ENCODE peak calls at places on chromosomes 16 and 17, in six cellular contexts. G, S, E, A, I and Y are unnamed samples.
A peak's percentile ranks its signal among the peaks of the same experiment; 100 is the strongest.

GRCh38 chr16:68737046-68737729 is at the start of gene CDH1:
- DNase-seq in G (no peak), I (peak; percentile 23), S (peak; percentile 70), A (peak; percentile 5), E (no peak), Y (no peak)

GRCh38 chr16:11273721-11274324 is 394 bp upstream of the PRM3 start:
- DNase-seq in G (no peak), S (no peak), I (no peak), A (no peak), E (no peak), Y (peak; percentile 16)

GRCh38 chr16:1535391-1536291 is 2.2 kb downstream of the TMEM204 start:
- DNase-seq in I (no peak), S (no peak), A (peak; percentile 17), E (peak; percentile 13), G (no peak), Y (no peak)

GRCh38 chr17:49076575-49077384 is 55.8 kb upstream of the B4GALNT2 start:
- DNase-seq in G (peak; percentile 88), S (no peak), E (peak; percentile 74), A (no peak), I (no peak), Y (peak; percentile 44)

GRCh38 chr16:3059723-3060242 is 5.7 kb upstream of the IL32 start:
- DNase-seq in A (no peak), I (no peak), G (no peak), S (no peak), E (no peak), Y (no peak)

GRCh38 chr16:86747761-86748160 is 169.4 kb downstream of the FOXL1 start:
- DNase-seq in A (no peak), G (no peak), I (no peak), E (no peak), S (no peak), Y (no peak)

GRCh38 chr16:49858200-49859129 is 2.6 kb upstream of the ZNF423 start:
- DNase-seq in G (no peak), A (no peak), E (no peak), S (peak; percentile 71), I (peak; percentile 50), Y (peak; percentile 17)

GRCh38 chr16:720507-720989 is 398 bp upstream of the ANTKMT start:
- DNase-seq in I (no peak), E (peak; percentile 59), A (no peak), S (peak; percentile 81), G (peak; percentile 74), Y (peak; percentile 84)

GRCh38 chr17:4553669-4554068 is 1.5 kb downstream of the MYBBP1A start:
- DNase-seq in E (no peak), G (no peak), I (no peak), A (no peak), S (no peak), Y (no peak)

GRCh38 chr16:10314317-10314716 is 71.5 kb upstream of the ATF7IP2 start:
- DNase-seq in S (no peak), I (no peak), A (no peak), G (no peak), E (no peak), Y (no peak)

GRCh38 chr17:9928601-9929341 is 23.7 kb upstream of the RCVRN start:
- DNase-seq in E (peak; percentile 76), I (no peak), A (no peak), S (peak; percentile 81), G (peak; percentile 81), Y (peak; percentile 90)

GRCh38 chr16:25633549-25633948 is 58.2 kb upstream of the HS3ST4 start:
- DNase-seq in A (no peak), G (no peak), S (no peak), I (no peak), E (no peak), Y (no peak)

GRCh38 chr17:5631958-5632357 is 47.6 kb upstream of the NLRP1 start:
- DNase-seq in E (no peak), A (no peak), S (peak; percentile 36), G (no peak), I (no peak), Y (no peak)

GRCh38 chr17:58802188-58802587 is 46.5 kb downstream of the PPM1E start:
- DNase-seq in E (no peak), A (no peak), G (no peak), I (no peak), S (no peak), Y (no peak)

GRCh38 chr16:12157510-12158093 is 181.1 kb downstream of the SNX29 start:
- DNase-seq in G (peak; percentile 46), A (no peak), I (no peak), S (no peak), E (peak; percentile 82), Y (no peak)

GRCh38 chr17:68161644-68162428 is 86.0 kb upstream of the AMZ2 start:
- DNase-seq in S (no peak), I (no peak), G (peak; percentile 44), A (no peak), E (no peak), Y (no peak)

GRCh38 chr16:66376577-66377326 is 10.3 kb downstream of the CDH5 start:
- DNase-seq in A (no peak), E (no peak), S (no peak), G (no peak), I (no peak), Y (no peak)

GRCh38 chr16:4624827-4625616 is 396 bp downstream of the MGRN1 start:
- DNase-seq in A (peak; percentile 45), G (peak; percentile 55), I (peak; percentile 70), E (peak; percentile 72), S (peak; percentile 94), Y (no peak)

GRCh38 chr17:16288860-16289571 is 64.3 kb downstream of the CENPV start:
- DNase-seq in A (no peak), I (no peak), E (no peak), G (no peak), S (no peak), Y (no peak)

GRCh38 chr17:48100591-48101011 is 677 bp downstream of the CBX1 start:
- DNase-seq in A (no peak), E (peak; percentile 47), I (no peak), S (peak; percentile 81), G (peak; percentile 72), Y (peak; percentile 71)

GRCh38 chr17:78878261-78878660 is 24.7 kb downstream of the CEP295NL start:
- DNase-seq in E (no peak), A (no peak), S (no peak), I (no peak), G (no peak), Y (no peak)

GRCh38 chr17:7579839-7580630 is 597 bp downstream of the CD68 start:
- DNase-seq in G (no peak), S (no peak), E (no peak), I (no peak), A (no peak), Y (no peak)

GRCh38 chr17:57548421-57549385 is 196.4 kb downstream of the CCDC182 start:
- DNase-seq in I (no peak), E (no peak), S (no peak), G (peak; percentile 88), A (no peak), Y (no peak)

GRCh38 chr17:7004398-7005253 is 7.8 kb upstream of the RNASEK start:
- DNase-seq in A (no peak), G (peak; percentile 78), I (no peak), E (peak; percentile 52), S (peak; percentile 78), Y (peak; percentile 84)

GRCh38 chr16:85583491-85584181 is 29.5 kb upstream of the GSE1 start:
- DNase-seq in G (no peak), E (peak; percentile 91), S (peak; percentile 83), A (no peak), I (no peak), Y (no peak)

GRCh38 chr16:4962716-4963115 is 4.6 kb downstream of the SEC14L5 start:
- DNase-seq in G (no peak), S (no peak), I (no peak), A (no peak), E (no peak), Y (no peak)